ENCODE peak calls at places on chromosomes 13 and 19, in five cellular contexts. One of them, this sample, is unnamed.

GRCh38 chr19:1067341-1068103 is 555 bp downstream of the ARHGAP45 start:
- DNase-seq in head of caudate nucleus: no peak
- DNase-seq in NCI-H510A treated with DMSO at 0.1 percent for 48 hours: no peak
- DNase-seq in colonic mucosa: no peak
- DNase-seq in transverse colon: peak
- DNase-seq in this sample: no peak

GRCh38 chr13:44651209-44651608 is 75.1 kb upstream of the TSC22D1 start:
- DNase-seq in head of caudate nucleus: no peak
- DNase-seq in NCI-H510A treated with DMSO at 0.1 percent for 48 hours: no peak
- DNase-seq in colonic mucosa: no peak
- DNase-seq in transverse colon: no peak
- DNase-seq in this sample: no peak

GRCh38 chr13:83168575-83168974 is 713.7 kb downstream of the SLITRK1 start:
- DNase-seq in head of caudate nucleus: no peak
- DNase-seq in NCI-H510A treated with DMSO at 0.1 percent for 48 hours: no peak
- DNase-seq in colonic mucosa: no peak
- DNase-seq in transverse colon: no peak
- DNase-seq in this sample: no peak

GRCh38 chr13:46684287-46685001 is 112.5 kb downstream of the ESD start:
- DNase-seq in head of caudate nucleus: no peak
- DNase-seq in NCI-H510A treated with DMSO at 0.1 percent for 48 hours: no peak
- DNase-seq in colonic mucosa: no peak
- DNase-seq in transverse colon: no peak
- DNase-seq in this sample: no peak

GRCh38 chr19:49468199-49468598 is 5.8 kb upstream of the FLT3LG start:
- DNase-seq in head of caudate nucleus: no peak
- DNase-seq in NCI-H510A treated with DMSO at 0.1 percent for 48 hours: no peak
- DNase-seq in colonic mucosa: no peak
- DNase-seq in transverse colon: no peak
- DNase-seq in this sample: no peak

GRCh38 chr19:29528946-29529645 is 3.3 kb downstream of the VSTM2B start:
- DNase-seq in head of caudate nucleus: no peak
- DNase-seq in NCI-H510A treated with DMSO at 0.1 percent for 48 hours: no peak
- DNase-seq in colonic mucosa: no peak
- DNase-seq in transverse colon: no peak
- DNase-seq in this sample: peak

GRCh38 chr13:101661839-101662238 is 209.4 kb downstream of the ITGBL1 start:
- DNase-seq in head of caudate nucleus: no peak
- DNase-seq in NCI-H510A treated with DMSO at 0.1 percent for 48 hours: no peak
- DNase-seq in colonic mucosa: no peak
- DNase-seq in transverse colon: no peak
- DNase-seq in this sample: no peak

GRCh38 chr13:97223711-97224461 is 1.8 kb downstream of the MBNL2 start:
- DNase-seq in head of caudate nucleus: peak
- DNase-seq in NCI-H510A treated with DMSO at 0.1 percent for 48 hours: peak
- DNase-seq in colonic mucosa: peak
- DNase-seq in transverse colon: peak
- DNase-seq in this sample: peak

GRCh38 chr19:16330811-16331690 is 6.4 kb downstream of the KLF2 start:
- DNase-seq in head of caudate nucleus: no peak
- DNase-seq in NCI-H510A treated with DMSO at 0.1 percent for 48 hours: no peak
- DNase-seq in colonic mucosa: no peak
- DNase-seq in transverse colon: no peak
- DNase-seq in this sample: no peak

GRCh38 chr19:50794778-50795664 is 4.8 kb downstream of the ACP4 start:
- DNase-seq in head of caudate nucleus: no peak
- DNase-seq in NCI-H510A treated with DMSO at 0.1 percent for 48 hours: no peak
- DNase-seq in colonic mucosa: no peak
- DNase-seq in transverse colon: no peak
- DNase-seq in this sample: no peak

GRCh38 chr13:44918323-44919102 is 70.8 kb downstream of the NUFIP1 start:
- DNase-seq in head of caudate nucleus: peak
- DNase-seq in NCI-H510A treated with DMSO at 0.1 percent for 48 hours: peak
- DNase-seq in colonic mucosa: peak
- DNase-seq in transverse colon: peak
- DNase-seq in this sample: peak

GRCh38 chr13:58048670-58049069 is 417.1 kb downstream of the PCDH17 start:
- DNase-seq in head of caudate nucleus: no peak
- DNase-seq in NCI-H510A treated with DMSO at 0.1 percent for 48 hours: no peak
- DNase-seq in colonic mucosa: no peak
- DNase-seq in transverse colon: no peak
- DNase-seq in this sample: no peak

GRCh38 chr19:5057860-5058259 is 88.9 kb downstream of the KDM4B start:
- DNase-seq in head of caudate nucleus: no peak
- DNase-seq in NCI-H510A treated with DMSO at 0.1 percent for 48 hours: no peak
- DNase-seq in colonic mucosa: no peak
- DNase-seq in transverse colon: no peak
- DNase-seq in this sample: peak

GRCh38 chr13:88979465-88980180 is 1308.5 kb downstream of the SLITRK5 start:
- DNase-seq in head of caudate nucleus: no peak
- DNase-seq in NCI-H510A treated with DMSO at 0.1 percent for 48 hours: no peak
- DNase-seq in colonic mucosa: no peak
- DNase-seq in transverse colon: no peak
- DNase-seq in this sample: no peak

GRCh38 chr19:3760871-3761361 is 576 bp downstream of the APBA3 start:
- DNase-seq in head of caudate nucleus: no peak
- DNase-seq in NCI-H510A treated with DMSO at 0.1 percent for 48 hours: no peak
- DNase-seq in colonic mucosa: peak
- DNase-seq in transverse colon: no peak
- DNase-seq in this sample: no peak

GRCh38 chr19:7556696-7557315 is 21.3 kb downstream of the PNPLA6 start:
- DNase-seq in head of caudate nucleus: no peak
- DNase-seq in NCI-H510A treated with DMSO at 0.1 percent for 48 hours: no peak
- DNase-seq in colonic mucosa: no peak
- DNase-seq in transverse colon: no peak
- DNase-seq in this sample: no peak